ENCODE peak calls at places on chromosomes 7 and 10, in eight cellular contexts. Z is cardiac muscle cell; H is tibial nerve; V is upper lobe of right lung; I is psoas muscle; R is AG04450; K is left ventricle myocardium inferior; X is effector memory CD4-positive, alpha-beta T cell. N is an unnamed sample.
A peak's percentile ranks its signal among the peaks of the same experiment; 100 is the strongest.

GRCh38 chr7:134593530-134594392 is 44.9 kb downstream of the AKR1B15 start:
- DNase-seq in K (peak; percentile 76), I (peak; percentile 61), R (peak; percentile 85), H (peak; percentile 77), Z (peak; percentile 94), V (no peak), X (no peak), N (peak; percentile 79)

GRCh38 chr7:81688622-81689411 is 81.0 kb downstream of the HGF start:
- DNase-seq in R (no peak), H (no peak), X (no peak), Z (no peak), V (no peak), I (no peak), K (no peak), N (no peak)

GRCh38 chr7:158410720-158411119 is 176.9 kb downstream of the PTPRN2 start:
- DNase-seq in R (no peak), V (peak; percentile 60), I (no peak), K (no peak), H (no peak), Z (no peak), X (no peak), N (peak; percentile 56)

GRCh38 chr7:14761506-14762296 is 140.8 kb downstream of the DGKB start:
- DNase-seq in H (no peak), V (no peak), I (peak; percentile 82), Z (peak; percentile 86), R (peak; percentile 66), X (no peak), K (peak; percentile 78), N (no peak)

GRCh38 chr7:118040562-118040961 is 143.4 kb upstream of the LSM8 start:
- DNase-seq in X (no peak), H (no peak), K (no peak), R (no peak), V (no peak), I (no peak), Z (no peak), N (no peak)

GRCh38 chr10:131821378-131822012 is 79.3 kb upstream of the PPP2R2D start:
- DNase-seq in R (no peak), K (no peak), Z (no peak), H (no peak), V (peak; percentile 25), X (no peak), I (no peak), N (no peak)

GRCh38 chr10:21055339-21056135 is 158.4 kb upstream of the NEBL start:
- DNase-seq in Z (no peak), H (no peak), I (no peak), V (no peak), R (no peak), K (no peak), X (no peak), N (no peak)

GRCh38 chr10:104928733-104929132 is 287.6 kb downstream of the SORCS3 start:
- DNase-seq in K (no peak), Z (no peak), I (no peak), R (no peak), V (no peak), H (no peak), X (no peak), N (no peak)

GRCh38 chr10:11602919-11603523 is 8.4 kb downstream of the USP6NL start:
- DNase-seq in R (no peak), I (no peak), H (no peak), Z (no peak), V (no peak), K (no peak), X (no peak), N (no peak)

GRCh38 chr10:127450644-127451043 is 98.5 kb upstream of the NPS start:
- DNase-seq in X (no peak), R (no peak), I (no peak), Z (no peak), K (no peak), H (no peak), V (peak; percentile 72), N (no peak)

GRCh38 chr7:131844380-131844779 is 288.0 kb upstream of the PODXL start:
- DNase-seq in Z (no peak), R (no peak), V (no peak), H (no peak), K (no peak), I (no peak), X (no peak), N (no peak)

GRCh38 chr10:13956826-13957225 is 370.1 kb downstream of the PRPF18 start:
- DNase-seq in R (peak; percentile 58), K (peak; percentile 74), H (peak; percentile 82), Z (peak; percentile 73), X (no peak), I (peak; percentile 78), V (peak; percentile 66), N (peak; percentile 93)

GRCh38 chr7:128758553-128758952 is 17.0 kb downstream of the OPN1SW start:
- DNase-seq in X (no peak), Z (no peak), V (no peak), K (no peak), I (no peak), H (no peak), R (no peak), N (no peak)

GRCh38 chr10:59865101-59865500 is 41.3 kb downstream of the CCDC6 start:
- DNase-seq in V (no peak), I (no peak), X (no peak), H (no peak), Z (peak; percentile 44), K (no peak), R (no peak), N (no peak)

GRCh38 chr10:35821339-35821911 is 179.3 kb upstream of the FZD8 start:
- DNase-seq in R (no peak), Z (peak; percentile 1), X (no peak), I (no peak), V (no peak), K (no peak), H (no peak), N (no peak)
- H3K27ac ChIP-seq in R (no peak overlapping the region), Z (no peak overlapping the region), X (no peak overlapping the region), I (no peak overlapping the region), V (no peak overlapping the region), K (no peak overlapping the region), H (no peak overlapping the region), N (peak overlapping the region; percentile 74)

GRCh38 chr10:4280481-4281206 is 495.6 kb upstream of the KLF6 start:
- DNase-seq in R (no peak), X (no peak), Z (peak; percentile 29), I (no peak), V (no peak), H (no peak), K (no peak), N (no peak)

GRCh38 chr10:4283841-4284610 is 499.0 kb upstream of the KLF6 start:
- DNase-seq in R (peak; percentile 51), X (no peak), H (peak; percentile 76), K (peak; percentile 69), I (peak; percentile 59), Z (peak; percentile 56), V (no peak), N (peak; percentile 82)

GRCh38 chr10:4285121-4285520 is 500.1 kb upstream of the KLF6 start:
- DNase-seq in H (no peak), K (no peak), X (no peak), Z (no peak), V (no peak), I (no peak), R (no peak), N (no peak)

GRCh38 chr10:4281207-4281825 is 496.3 kb upstream of the KLF6 start:
- DNase-seq in K (no peak), H (no peak), I (no peak), X (no peak), R (no peak), V (no peak), Z (no peak), N (no peak)

DNA sequence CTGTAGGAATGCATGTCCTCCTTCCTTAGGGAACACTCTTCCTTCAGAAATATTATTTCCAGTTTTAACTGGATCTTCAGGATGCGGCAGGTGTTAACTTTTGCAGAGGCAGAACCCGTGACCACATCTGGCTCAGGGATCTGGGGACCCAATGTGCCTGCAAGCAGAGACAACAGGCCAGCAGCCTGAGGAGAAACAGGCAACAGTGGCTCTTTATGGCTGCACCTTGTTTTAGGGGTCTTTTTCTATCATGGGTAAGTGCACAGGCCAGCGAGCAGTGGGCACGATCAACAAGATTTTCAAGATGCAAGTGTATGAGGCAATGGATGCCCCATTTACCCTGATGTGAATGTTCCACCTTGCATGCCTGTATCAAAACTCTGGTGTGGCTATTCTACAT is 497.5 kb upstream of the KLF6 start:
- DNase-seq in R (no peak), I (no peak), K (no peak), V (no peak), Z (no peak), X (no peak), H (no peak), N (no peak)
- H3K27ac ChIP-seq in R (no peak overlapping the region), I (peak overlapping the region; percentile 23), K (peak overlapping the region; percentile 82), V (peak overlapping the region; percentile 34), Z (no peak overlapping the region), X (no peak overlapping the region), H (peak overlapping the region; percentile 69), N (peak overlapping the region; percentile 77)

GRCh38 chr10:79295593-79295992 is 51.7 kb upstream of the PPIF start:
- DNase-seq in H (no peak), I (no peak), K (no peak), V (no peak), Z (no peak), X (no peak), R (no peak), N (no peak)

GRCh38 chr10:79289801-79290200 is 57.5 kb upstream of the PPIF start:
- DNase-seq in R (no peak), K (no peak), X (no peak), Z (no peak), I (no peak), H (no peak), V (no peak), N (no peak)

GRCh38 chr10:79293841-79294705 is 53.2 kb upstream of the PPIF start:
- DNase-seq in X (no peak), R (peak; percentile 18), K (no peak), I (no peak), H (no peak), Z (no peak), V (peak; percentile 86), N (no peak)

GRCh38 chr10:79292026-79292425 is 55.2 kb upstream of the PPIF start:
- DNase-seq in X (no peak), Z (no peak), R (no peak), H (no peak), I (no peak), K (no peak), V (no peak), N (no peak)

GRCh38 chr10:79292789-79293746 is 54.2 kb upstream of the PPIF start:
- DNase-seq in R (no peak), X (no peak), Z (no peak), H (no peak), V (no peak), K (no peak), I (no peak), N (no peak)
- H3K27ac ChIP-seq in R (peak overlapping the region; percentile 47), X (no peak overlapping the region), Z (peak overlapping the region; percentile 57), H (no peak overlapping the region), V (peak overlapping the region; percentile 74), K (peak overlapping the region; percentile 66), I (no peak overlapping the region), N (no peak overlapping the region)

DNA sequence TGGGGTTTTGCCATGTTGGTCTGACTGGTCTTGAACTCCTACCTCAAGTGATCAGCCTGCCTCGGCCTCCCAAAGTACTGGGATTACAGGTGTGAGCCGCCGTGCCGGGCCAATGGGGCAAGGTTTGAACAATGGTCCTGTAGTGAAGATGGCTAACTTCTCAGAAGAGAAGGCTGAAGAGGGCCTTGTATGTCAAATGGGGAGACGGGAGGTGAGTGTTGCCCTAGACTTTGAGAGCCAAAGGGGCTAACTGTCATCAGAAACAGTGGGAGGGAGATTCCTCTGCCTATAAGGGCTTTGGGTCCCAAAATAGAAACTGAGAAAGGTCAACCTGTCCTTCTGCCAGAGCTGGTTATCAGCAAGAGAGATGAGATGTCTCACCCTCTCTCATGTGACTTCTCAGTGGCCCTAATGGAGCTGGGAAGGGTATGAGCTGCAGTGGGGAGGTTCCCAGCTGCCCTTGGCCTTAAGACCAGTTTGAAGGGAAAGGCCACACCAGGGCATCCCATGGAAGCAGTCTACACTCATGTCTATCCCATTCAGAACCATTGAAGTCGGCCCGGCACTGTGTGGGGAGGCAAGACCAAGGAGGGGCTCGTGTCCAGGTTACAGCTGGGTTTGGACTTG is 1.3 kb upstream of the SAMD8 start:
- DNase-seq in H (no peak), R (no peak), I (no peak), K (no peak), Z (no peak), V (no peak), X (no peak), N (peak; percentile 64)
- H3K27ac ChIP-seq in H (no peak overlapping the region), R (peak overlapping the region; percentile 85), I (peak overlapping the region; percentile 99), K (peak overlapping the region; percentile 96), Z (peak overlapping the region; percentile 88), V (no peak overlapping the region), X (peak overlapping the region; percentile 95), N (peak overlapping the region; percentile 99)